ENCODE peak calls at places on chromosome 7, in ten cellular contexts. L is AG10803, G is psoas muscle, Y is fibroblast of villous mesenchyme, H is kidney epithelial cell, T is dorsolateral prefrontal cortex, R is A549, E is tibial nerve, N is brain microvascular endothelial cell, W is Caco-2. M is an unnamed sample.
A peak's percentile ranks its signal among the peaks of the same experiment; 100 is the strongest.

GRCh38 chr7:37357277-37357996 is 91.2 kb downstream of the ELMO1 start:
- DNase-seq in E (no peak), L (no peak), Y (no peak), R (no peak), G (no peak), H (no peak), N (no peak), T (no peak), W (no peak), M (no peak)

GRCh38 chr7:35384761-35385700 is 131.1 kb upstream of the TBX20 start:
- DNase-seq in W (no peak), T (no peak), N (no peak), H (no peak), Y (no peak), L (no peak), E (no peak), G (no peak), R (no peak), M (no peak)

GRCh38 chr7:129298268-129298893 is 73.6 kb downstream of the AHCYL2 start:
- DNase-seq in L (peak; percentile 26), H (no peak), G (peak; percentile 61), Y (peak; percentile 51), E (peak; percentile 83), N (peak; percentile 34), T (peak; percentile 45), R (peak; percentile 49), W (no peak), M (peak; percentile 69)

GRCh38 chr7:91045626-91046025 is 218.6 kb upstream of the FZD1 start:
- DNase-seq in L (no peak), H (no peak), R (no peak), N (no peak), W (no peak), E (no peak), G (no peak), Y (no peak), T (no peak), M (no peak)

GRCh38 chr7:158054611-158055010 is 533.0 kb downstream of the PTPRN2 start:
- DNase-seq in E (no peak), W (no peak), G (no peak), R (no peak), L (no peak), H (no peak), Y (no peak), N (no peak), T (no peak), M (no peak)

GRCh38 chr7:130669051-130669700 is 628 bp upstream of the COPG2 start:
- DNase-seq in R (no peak), Y (no peak), G (no peak), L (peak; percentile 12), T (peak; percentile 32), N (peak; percentile 2), E (peak; percentile 7), W (no peak), H (no peak), M (peak; percentile 24)

GRCh38 chr7:75638607-75639070 is 100.1 kb downstream of the HIP1 start:
- DNase-seq in G (peak; percentile 68), N (no peak), T (peak; percentile 48), H (no peak), E (no peak), R (no peak), W (peak; percentile 51), Y (peak; percentile 36), L (no peak), M (no peak)

GRCh38 chr7:84039432-84039831 is 155.2 kb downstream of the SEMA3A start:
- DNase-seq in E (no peak), G (no peak), T (no peak), Y (no peak), H (no peak), W (no peak), R (no peak), L (no peak), N (no peak), M (no peak)

GRCh38 chr7:21960922-21961321 is 15.2 kb upstream of the CDCA7L start:
- DNase-seq in R (peak; percentile 21), N (peak; percentile 87), G (no peak), Y (peak; percentile 54), T (no peak), H (peak; percentile 61), E (no peak), L (peak; percentile 74), W (no peak), M (peak; percentile 92)

GRCh38 chr7:122054393-122054792 is 89.7 kb downstream of the AASS start:
- DNase-seq in Y (no peak), R (no peak), T (no peak), W (no peak), H (no peak), G (no peak), L (no peak), E (no peak), N (no peak), M (no peak)

GRCh38 chr7:122056977-122057376 is 87.1 kb downstream of the AASS start:
- DNase-seq in T (no peak), L (no peak), R (no peak), H (no peak), N (no peak), E (no peak), Y (no peak), G (no peak), W (no peak), M (peak; percentile 10)

GRCh38 chr7:122059516-122059915 is 84.5 kb downstream of the AASS start:
- DNase-seq in L (no peak), W (no peak), E (no peak), Y (no peak), G (no peak), R (no peak), H (no peak), N (no peak), T (no peak), M (no peak)

GRCh38 chr7:122055072-122055471 is 89.0 kb downstream of the AASS start:
- DNase-seq in Y (no peak), E (no peak), W (no peak), T (no peak), L (no peak), G (no peak), H (no peak), R (no peak), N (no peak), M (no peak)
- TF ChIP-seq CTCF in Y (no peak), E (no peak), W (no peak), T (no peak), L (no peak), G (no peak), H (no peak), R (no peak), N (no peak), M (no peak)

GRCh38 chr7:8305625-8306388 is 43.8 kb upstream of the ICA1 start:
- DNase-seq in L (no peak), Y (no peak), R (peak; percentile 9), E (no peak), H (no peak), W (no peak), G (no peak), T (no peak), N (no peak), M (no peak)

GRCh38 chr7:8305104-8305503 is 43.1 kb upstream of the ICA1 start:
- DNase-seq in R (no peak), N (no peak), E (no peak), W (no peak), H (no peak), G (no peak), Y (no peak), L (no peak), T (no peak), M (no peak)

DNA sequence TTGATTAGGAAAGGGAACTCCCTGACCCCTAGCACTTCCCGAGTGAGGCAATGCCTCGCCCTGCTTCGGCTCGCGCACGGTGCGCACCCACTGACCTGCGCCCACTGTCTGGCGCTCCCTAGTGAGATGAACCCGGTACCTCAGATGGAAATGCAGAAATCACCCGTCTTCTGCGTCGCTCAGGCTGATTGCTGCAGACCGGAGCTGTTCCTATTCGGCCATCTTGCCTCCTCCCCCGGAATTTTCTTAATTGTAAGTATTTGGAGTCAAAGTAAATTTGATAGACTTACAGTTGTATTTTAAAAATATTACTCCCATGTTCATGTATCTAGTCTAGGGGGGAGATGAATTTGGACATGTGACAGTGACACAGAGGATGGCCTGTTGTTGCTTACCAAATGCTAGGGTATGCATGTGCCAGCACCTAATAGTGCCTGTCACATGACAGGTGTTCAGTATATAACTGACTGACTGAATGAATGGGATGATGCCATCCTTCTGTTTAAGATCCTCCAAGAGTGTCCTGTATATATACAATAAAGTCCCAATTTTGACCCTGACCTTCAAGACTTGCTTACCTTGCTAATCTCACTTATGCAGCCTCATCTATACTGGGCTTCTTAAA is 42.0 kb upstream of the ICA1 start:
- DNase-seq in N (no peak), L (no peak), Y (no peak), H (no peak), W (peak; percentile 80), R (peak; percentile 56), G (no peak), T (no peak), E (no peak), M (no peak)
- H3K4me3 ChIP-seq in N (no peak overlapping the region), L (no peak overlapping the region), Y (peak overlapping the region; percentile 45), H (no peak overlapping the region), W (peak overlapping the region; percentile 45), R (peak overlapping the region; percentile 43), G (no peak overlapping the region), T (no peak overlapping the region), E (no peak overlapping the region), M (no peak overlapping the region)

GRCh38 chr7:123070702-123071286 is 75.3 kb upstream of the TAS2R16 start:
- DNase-seq in E (no peak), G (no peak), T (no peak), L (peak; percentile 20), W (no peak), H (no peak), R (peak; percentile 39), N (peak; percentile 11), Y (peak; percentile 17), M (peak; percentile 59)
- TF ChIP-seq CTCF in E (no peak), G (no peak), T (no peak), L (peak; percentile 55), W (peak; percentile 73), H (peak; percentile 21), R (peak; percentile 37), N (peak; percentile 57), Y (peak; percentile 42), M (peak; percentile 58)

GRCh38 chr7:134782121-134782623 is 2.7 kb downstream of the CALD1 start:
- DNase-seq in Y (peak; percentile 45), N (no peak), R (no peak), H (no peak), L (peak; percentile 55), T (no peak), E (no peak), G (no peak), W (no peak), M (no peak)

GRCh38 chr7:134785842-134786241 is 6.4 kb downstream of the CALD1 start:
- DNase-seq in R (no peak), H (no peak), Y (peak; percentile 41), W (no peak), G (no peak), L (no peak), N (no peak), E (peak; percentile 3), T (no peak), M (no peak)

GRCh38 chr7:134784251-134785049 is 5.0 kb downstream of the CALD1 start:
- DNase-seq in G (no peak), N (no peak), Y (peak; percentile 44), L (no peak), T (no peak), W (no peak), R (no peak), E (peak; percentile 18), H (no peak), M (no peak)

GRCh38 chr7:134781171-134781570 is 1.7 kb downstream of the CALD1 start:
- DNase-seq in E (peak; percentile 3), R (no peak), W (no peak), T (no peak), Y (peak; percentile 28), H (no peak), G (no peak), L (no peak), N (no peak), M (no peak)

GRCh38 chr7:134783294-134784069 is 4.0 kb downstream of the CALD1 start:
- DNase-seq in E (peak; percentile 3), G (no peak), L (no peak), R (no peak), W (no peak), H (no peak), T (no peak), N (no peak), Y (peak; percentile 18), M (no peak)
- H3K4me3 ChIP-seq in E (no peak overlapping the region), G (peak overlapping the region; percentile 66), L (peak overlapping the region; percentile 77), R (no peak overlapping the region), W (no peak overlapping the region), H (no peak overlapping the region), T (no peak overlapping the region), N (peak overlapping the region; percentile 82), Y (peak overlapping the region; percentile 100), M (peak overlapping the region; percentile 20)

M was measured in choroid plexus epithelial cell.